ENCODE peak calls at places on chromosome X, in eight cellular contexts. O is OCI-LY7; P is prostate gland; X is iris pigment epithelial cell; F is iPS-NIHi11; W is lung; L is activated CD4-positive, alpha-beta T cell treated with anti-CD3 and anti-CD28 coated beads, Interleukin-2, amount 50 U/mL, for 1 hour; U is AG09319. G is an unnamed sample.

GRCh38 chrX:68685722-68686683 is 38.5 kb downstream of the STARD8 start:
- DNase-seq in O (no peak), P (no peak), X (peak), F (peak), W (peak), L (no peak), U (no peak), G (no peak)

GRCh38 chrX:19342331-19342906 is 1.3 kb upstream of the PDHA1 start:
- DNase-seq in O (peak), P (no peak), X (peak), F (no peak), W (no peak), L (no peak), U (no peak), G (no peak)

GRCh38 chrX:98371994-98372393 is 1488.3 kb downstream of the RPA4 start:
- DNase-seq in O (no peak), P (no peak), X (no peak), F (peak), W (no peak), L (no peak), U (no peak), G (no peak)

GRCh38 chrX:40167240-40168182 is 69.8 kb upstream of the BCOR start:
- DNase-seq in O (peak), P (no peak), X (no peak), F (no peak), W (no peak), L (no peak), U (no peak), G (no peak)

GRCh38 chrX:46588263-46588662 is 14.7 kb downstream of the CHST7 start:
- DNase-seq in O (peak), P (no peak), X (peak), F (no peak), W (no peak), L (peak), U (no peak), G (no peak)

GRCh38 chrX:16444353-16444752 is 205.6 kb upstream of the S100G start:
- DNase-seq in O (no peak), P (no peak), X (peak), F (no peak), W (no peak), L (no peak), U (no peak), G (no peak)

GRCh38 chrX:129772796-129773431 is 6.8 kb upstream of the SASH3 start:
- DNase-seq in O (peak), P (no peak), X (no peak), F (no peak), W (peak), L (no peak), U (no peak), G (no peak)

GRCh38 chrX:153446950-153447580 is 1.2 kb upstream of the TREX2 start:
- DNase-seq in O (no peak), P (no peak), X (no peak), F (no peak), W (no peak), L (no peak), U (no peak), G (no peak)

GRCh38 chrX:12955882-12956703 is 18.8 kb upstream of the TMSB4X start:
- DNase-seq in O (peak), P (no peak), X (peak), F (no peak), W (peak), L (peak), U (no peak), G (peak)

GRCh38 chrX:74346124-74346523 is 42.1 kb downstream of the ZCCHC13 start:
- DNase-seq in O (no peak), P (no peak), X (no peak), F (no peak), W (no peak), L (no peak), U (no peak), G (no peak)

GRCh38 chrX:17474892-17475291 is 99.9 kb downstream of the NHS start:
- DNase-seq in O (no peak), P (no peak), X (no peak), F (no peak), W (no peak), L (no peak), U (no peak), G (no peak)

GRCh38 chrX:10110984-10111363 is 45.8 kb upstream of the CLCN4 start:
- DNase-seq in O (no peak), P (no peak), X (no peak), F (no peak), W (no peak), L (peak), U (no peak), G (no peak)

GRCh38 chrX:112687189-112687691 is 7.5 kb upstream of the LHFPL1 start:
- DNase-seq in O (no peak), P (no peak), X (peak), F (no peak), W (no peak), L (no peak), U (peak), G (peak)

GRCh38 chrX:110442631-110443030 is 84.0 kb downstream of the RTL9 start:
- DNase-seq in O (peak), P (no peak), X (peak), F (peak), W (no peak), L (no peak), U (no peak), G (no peak)

GRCh38 chrX:30858098-30858497 is 31.0 kb downstream of the TAB3 start:
- DNase-seq in O (no peak), P (no peak), X (no peak), F (no peak), W (no peak), L (no peak), U (no peak), G (no peak)

GRCh38 chrX:39158801-39159657 is 357.8 kb downstream of the MID1IP1 start:
- DNase-seq in O (no peak), P (no peak), X (peak), F (no peak), W (peak), L (no peak), U (no peak), G (no peak)

GRCh38 chrX:131779313-131779712 is 235.4 kb downstream of the OR13H1 start:
- DNase-seq in O (no peak), P (no peak), X (no peak), F (no peak), W (no peak), L (no peak), U (no peak), G (no peak)

GRCh38 chrX:154348114-154348531 is 26.3 kb downstream of the FLNA start:
- DNase-seq in O (no peak), P (no peak), X (no peak), F (no peak), W (no peak), L (peak), U (no peak), G (no peak)

GRCh38 chrX:16185725-16186136 is 18.4 kb downstream of the MAGEB17 start:
- DNase-seq in O (no peak), P (no peak), X (peak), F (no peak), W (no peak), L (no peak), U (peak), G (peak)

GRCh38 chrX:10939384-10939783 is 171.7 kb upstream of the HCCS start:
- DNase-seq in O (no peak), P (peak), X (peak), F (no peak), W (no peak), L (no peak), U (no peak), G (no peak)

GRCh38 chrX:122941801-122942200 is 242.3 kb upstream of the GRIA3 start:
- DNase-seq in O (no peak), P (no peak), X (no peak), F (no peak), W (no peak), L (no peak), U (no peak), G (no peak)

G was measured in fibroblast of the conjunctiva.